ENCODE peak calls at places on chromosomes 13 and 19, in eight cellular contexts. A, D, U, T, H, S, O and P are unnamed samples.

GRCh38 chr19:50777830-50778303 is 7.6 kb downstream of the GPR32 start:
- DNase-seq in D (no peak), S (peak), O (no peak), H (no peak), A (no peak), U (peak), T (no peak), P (no peak)

GRCh38 chr13:39810091-39810877 is 154.8 kb downstream of the COG6 start:
- DNase-seq in D (no peak), A (no peak), T (no peak), U (peak), H (no peak), S (no peak), O (no peak), P (no peak)

GRCh38 chr19:48513289-48514122 is 1.9 kb upstream of the LMTK3 start:
- DNase-seq in O (no peak), S (peak), U (peak), A (no peak), T (peak), D (no peak), H (peak), P (peak)

GRCh38 chr19:48925240-48925843 is 8.2 kb upstream of the DHDH start:
- DNase-seq in D (no peak), T (no peak), H (peak), A (no peak), S (no peak), U (peak), O (no peak), P (no peak)

GRCh38 chr13:108326318-108326717 is 56.8 kb downstream of the TNFSF13B start:
- DNase-seq in H (no peak), O (no peak), T (no peak), D (no peak), U (no peak), S (no peak), A (no peak), P (peak)

GRCh38 chr13:40562975-40563349 is 103.5 kb downstream of the FOXO1 start:
- DNase-seq in D (no peak), T (peak), U (no peak), O (no peak), S (no peak), H (peak), A (no peak), P (peak)

GRCh38 chr19:8835446-8835845 is 3.3 kb downstream of the MBD3L1 start:
- DNase-seq in A (no peak), H (no peak), S (no peak), U (no peak), D (no peak), T (no peak), O (no peak), P (no peak)

GRCh38 chr13:24148414-24149305 is 11.9 kb upstream of the SPATA13 start:
- DNase-seq in O (no peak), D (peak), S (no peak), H (peak), U (peak), A (no peak), T (no peak), P (no peak)

GRCh38 chr13:38905861-38906260 is 84.8 kb downstream of the STOML3 start:
- DNase-seq in A (no peak), O (no peak), H (no peak), D (no peak), S (no peak), T (no peak), U (peak), P (no peak)

GRCh38 chr13:21616205-21616604 is 12.2 kb upstream of the MICU2 start:
- DNase-seq in H (no peak), S (no peak), T (no peak), U (no peak), A (no peak), O (no peak), D (no peak), P (no peak)

GRCh38 chr19:33387351-33388230 is 14.1 kb downstream of the CEBPG start:
- DNase-seq in D (peak), U (no peak), S (no peak), A (peak), H (no peak), T (peak), O (no peak), P (no peak)

GRCh38 chr13:48590141-48590863 is 57.4 kb upstream of the RCBTB2 start:
- DNase-seq in D (no peak), U (no peak), S (no peak), H (no peak), A (no peak), T (no peak), O (no peak), P (no peak)

GRCh38 chr13:40464991-40465390 is 201.4 kb downstream of the FOXO1 start:
- DNase-seq in T (no peak), O (no peak), S (no peak), U (peak), H (no peak), A (no peak), D (no peak), P (no peak)

GRCh38 chr19:28869459-28869858 is 343.5 kb downstream of the UQCRFS1 start:
- DNase-seq in U (no peak), D (no peak), A (no peak), H (no peak), S (no peak), T (no peak), O (no peak), P (peak)

GRCh38 chr13:80132741-80133601 is 208.0 kb downstream of the SPRY2 start:
- DNase-seq in A (peak), T (peak), U (peak), H (peak), D (no peak), S (peak), O (peak), P (no peak)

GRCh38 chr19:12983561-12984142 is 11.6 kb upstream of the NFIX start:
- DNase-seq in D (peak), H (peak), U (peak), T (peak), A (peak), O (peak), S (peak), P (peak)

GRCh38 chr13:37657134-37657533 is 58.6 kb upstream of the POSTN start:
- DNase-seq in A (no peak), H (peak), O (no peak), U (peak), S (no peak), D (no peak), T (no peak), P (no peak)

GRCh38 chr13:111875922-111876321 is 191.0 kb upstream of the SOX1 start:
- DNase-seq in A (no peak), H (no peak), T (no peak), D (no peak), O (peak), S (no peak), U (no peak), P (no peak)

GRCh38 chr19:9937001-9937411 is 691 bp upstream of the OLFM2 start:
- DNase-seq in D (no peak), S (no peak), O (no peak), H (no peak), U (no peak), T (no peak), A (no peak), P (no peak)

GRCh38 chr13:107518292-107518691 is 697.0 kb downstream of the LIG4 start:
- DNase-seq in O (no peak), H (peak), U (no peak), A (no peak), T (no peak), S (peak), D (no peak), P (no peak)

GRCh38 chr19:47109541-47110375 is 3.8 kb downstream of the ZC3H4 start:
- DNase-seq in U (peak), H (peak), T (no peak), O (no peak), A (no peak), D (no peak), S (no peak), P (peak)

GRCh38 chr19:11115042-11115441 is 25.8 kb downstream of the LDLR start:
- DNase-seq in U (no peak), D (no peak), O (no peak), T (no peak), H (no peak), A (no peak), S (no peak), P (no peak)

GRCh38 chr13:30832845-30833332 is 73.2 kb upstream of the MEDAG start:
- DNase-seq in S (peak), H (peak), O (no peak), A (peak), T (peak), U (peak), D (peak), P (peak)

GRCh38 chr19:4431808-4432674 is 25.6 kb downstream of the UBXN6 start:
- DNase-seq in O (no peak), D (no peak), T (no peak), A (no peak), S (no peak), H (no peak), U (no peak), P (peak)

GRCh38 chr13:76853481-76853880 is 32.7 kb downstream of the KCTD12 start:
- DNase-seq in H (peak), A (no peak), S (no peak), T (no peak), O (no peak), U (peak), D (no peak), P (no peak)

GRCh38 chr19:18097993-18098890 is 664 bp downstream of the MAST3 start:
- DNase-seq in S (no peak), D (no peak), U (no peak), H (no peak), T (no peak), A (no peak), O (no peak), P (peak)

GRCh38 chr13:113723400-113724015 is 35.5 kb upstream of the TMEM255B start:
- DNase-seq in U (no peak), D (no peak), A (no peak), H (no peak), O (no peak), S (no peak), T (no peak), P (no peak)

GRCh38 chr19:58582985-58583384 is 9.8 kb upstream of the MZF1 start:
- DNase-seq in T (no peak), S (no peak), A (no peak), O (no peak), U (no peak), H (no peak), D (peak), P (no peak)

GRCh38 chr13:40624338-40624737 is 42.1 kb downstream of the FOXO1 start:
- DNase-seq in A (no peak), H (peak), S (no peak), D (no peak), T (no peak), O (no peak), U (peak), P (no peak)

GRCh38 chr13:42807236-42807635 is 25.9 kb downstream of the FAM216B start:
- DNase-seq in T (no peak), D (no peak), O (no peak), H (no peak), A (no peak), U (no peak), S (no peak), P (peak)

GRCh38 chr19:38544569-38545315 is 73.0 kb downstream of the MAP4K1 start:
- DNase-seq in U (no peak), H (peak), A (no peak), S (no peak), O (no peak), D (no peak), T (no peak), P (no peak)

GRCh38 chr19:13234518-13234917 is 84.3 kb downstream of the IER2 start:
- DNase-seq in S (peak), U (no peak), O (no peak), H (peak), A (peak), D (no peak), T (peak), P (peak)

GRCh38 chr13:30745917-30746686 is 10.8 kb downstream of the ALOX5AP start:
- DNase-seq in S (no peak), O (no peak), T (no peak), D (no peak), H (peak), A (no peak), U (peak), P (no peak)

GRCh38 chr13:20231839-20232555 is at the start of gene GJB6:
- DNase-seq in S (peak), D (no peak), T (no peak), O (no peak), U (peak), H (no peak), A (no peak), P (no peak)

GRCh38 chr13:98174995-98175394 is 2.1 kb downstream of the RNF113B start:
- DNase-seq in U (no peak), H (peak), A (no peak), T (no peak), O (no peak), D (no peak), S (no peak), P (no peak)

GRCh38 chr13:45441633-45442032 is 23.1 kb upstream of the COG3 start:
- DNase-seq in T (no peak), S (no peak), D (no peak), U (peak), H (peak), A (no peak), O (no peak), P (peak)

GRCh38 chr13:50527612-50528509 is 315.6 kb downstream of the DLEU7 start:
- DNase-seq in D (no peak), T (no peak), U (peak), H (no peak), A (no peak), O (no peak), S (no peak), P (no peak)

GRCh38 chr13:50537029-50537428 is 306.5 kb downstream of the DLEU7 start:
- DNase-seq in A (no peak), O (no peak), D (no peak), S (no peak), T (no peak), H (no peak), U (peak), P (no peak)

GRCh38 chr13:50529154-50529882 is 314.2 kb downstream of the DLEU7 start:
- DNase-seq in O (peak), S (peak), U (peak), H (peak), A (peak), D (peak), T (peak), P (no peak)

GRCh38 chr13:50535050-50535449 is 308.4 kb downstream of the DLEU7 start:
- DNase-seq in U (no peak), A (no peak), H (no peak), S (no peak), O (no peak), D (no peak), T (no peak), P (no peak)

GRCh38 chr13:50531917-50532899 is 311.3 kb downstream of the DLEU7 start:
- DNase-seq in S (no peak), D (no peak), A (no peak), T (no peak), H (peak), O (no peak), U (no peak), P (no peak)
- TF ChIP-seq CTCF in S (peak), D (no peak), A (peak), T (peak), H (peak), O (peak), U (peak), P (peak)

DNA sequence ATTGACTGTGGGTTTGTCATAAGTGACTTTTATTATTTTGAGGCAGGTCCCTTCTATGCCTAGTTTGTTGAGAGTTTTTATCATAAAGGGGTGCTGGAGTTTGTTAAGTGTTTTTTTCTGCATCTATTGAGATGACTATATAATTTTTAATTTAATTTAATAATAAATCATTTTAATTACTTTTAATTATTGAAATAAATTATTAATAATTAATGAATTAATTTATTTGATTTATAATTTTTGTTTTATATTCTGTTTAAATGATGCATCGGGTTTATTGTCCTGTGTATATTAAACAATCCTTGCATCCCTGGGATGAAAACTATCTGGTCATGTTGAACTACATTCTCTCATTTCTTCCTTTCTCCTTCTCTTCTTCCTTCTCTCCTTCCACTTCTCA is 1352.2 kb upstream of the PRR20A start:
- DNase-seq in O (no peak), D (no peak), A (no peak), U (no peak), S (no peak), T (no peak), H (no peak), P (no peak)
- H3K4me3 ChIP-seq in O (no peak), D (no peak), A (no peak), U (no peak), S (no peak), T (no peak), H (no peak), P (no peak)

GRCh38 chr19:35748106-35749020 is at the start of gene LIN37:
- DNase-seq in D (peak), T (peak), U (peak), A (peak), O (peak), S (peak), H (peak), P (peak)
- TF ChIP-seq CTCF in D (peak), T (no peak), U (no peak), A (peak), O (no peak), S (no peak), H (no peak), P (no peak)

DNA sequence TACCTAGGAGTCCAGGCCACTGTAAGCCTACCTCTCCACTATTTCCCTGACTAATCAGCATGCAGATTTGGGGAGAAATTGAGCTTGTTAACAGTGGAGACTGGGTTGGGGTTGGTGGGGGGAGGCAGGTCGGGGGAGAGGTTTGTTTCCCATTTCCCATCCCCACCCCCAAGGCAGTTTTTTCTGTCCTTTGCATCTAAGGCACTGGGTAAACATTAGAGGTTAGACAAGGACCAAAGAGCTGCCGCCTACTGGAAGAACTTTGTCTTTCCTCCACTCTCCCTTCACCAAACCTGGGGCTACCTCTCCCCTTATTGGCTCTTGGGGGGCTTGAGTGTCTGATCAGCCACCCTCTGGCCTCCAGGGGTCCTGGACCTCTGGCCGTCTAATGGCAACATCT is 953 bp downstream of the KCNN4 start:
- DNase-seq in D (no peak), U (peak), H (no peak), A (no peak), O (no peak), T (no peak), S (no peak), P (peak)
- H3K4me3 ChIP-seq in D (peak), U (peak), H (no peak), A (no peak), O (peak), T (no peak), S (no peak), P (peak)

GRCh38 chr19:55578031-55578760 is 2.5 kb downstream of the ZNF579 start:
- DNase-seq in T (no peak), H (no peak), U (no peak), O (no peak), D (no peak), A (no peak), S (no peak), P (no peak)

GRCh38 chr19:55581145-55581827 is 638 bp upstream of the ZNF579 start:
- DNase-seq in D (no peak), H (no peak), T (no peak), S (no peak), U (no peak), O (no peak), A (no peak), P (no peak)

GRCh38 chr19:55578761-55579747 is 1.6 kb downstream of the ZNF579 start:
- DNase-seq in D (no peak), S (no peak), O (no peak), H (no peak), A (no peak), U (no peak), T (no peak), P (no peak)

GRCh38 chr19:55580628-55581144 is at the start of gene ZNF579:
- DNase-seq in T (peak), S (peak), U (peak), H (peak), A (peak), D (peak), O (peak), P (peak)

GRCh38 chr19:55579766-55580621 is 654 bp downstream of the ZNF579 start:
- DNase-seq in O (no peak), S (peak), D (no peak), U (peak), H (peak), A (no peak), T (peak), P (no peak)
- TF ChIP-seq CTCF in O (no peak), S (no peak), D (no peak), U (no peak), H (no peak), A (no peak), T (no peak), P (no peak)

DNA sequence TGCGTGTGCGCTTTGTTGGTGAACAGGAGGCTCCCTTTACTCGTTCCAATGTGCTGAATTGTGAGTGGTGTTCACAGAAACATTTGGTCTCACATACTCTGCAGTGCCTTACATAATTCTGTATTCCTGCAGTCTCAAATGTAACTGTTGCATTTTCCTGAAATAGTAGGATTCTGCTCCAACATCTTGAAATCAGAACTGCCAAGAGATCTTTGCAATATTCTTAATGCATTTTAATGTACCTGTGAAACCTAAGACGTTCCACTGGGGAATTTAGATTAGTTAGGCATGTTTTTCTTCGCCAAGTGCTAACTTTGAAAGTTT is 166.5 kb downstream of the SLC7A1 start:
- DNase-seq in D (no peak), U (no peak), A (no peak), T (no peak), H (no peak), S (no peak), O (no peak), P (no peak)
- H3K4me3 ChIP-seq in D (peak), U (no peak), A (peak), T (peak), H (no peak), S (peak), O (peak), P (no peak)

GRCh38 chr19:42178791-42179500 is 38.5 kb downstream of the DEDD2 start:
- DNase-seq in S (peak), T (no peak), A (no peak), O (no peak), U (no peak), D (no peak), H (no peak), P (peak)
- TF ChIP-seq CTCF in S (peak), T (no peak), A (no peak), O (no peak), U (peak), D (no peak), H (peak), P (peak)

GRCh38 chr19:45864629-45865082 is 530 bp downstream of the FOXA3 start:
- DNase-seq in D (no peak), T (no peak), O (no peak), A (no peak), H (no peak), S (no peak), U (no peak), P (no peak)
- H3K4me3 ChIP-seq in D (no peak), T (peak), O (peak), A (peak), H (no peak), S (peak), U (no peak), P (no peak)

DNA sequence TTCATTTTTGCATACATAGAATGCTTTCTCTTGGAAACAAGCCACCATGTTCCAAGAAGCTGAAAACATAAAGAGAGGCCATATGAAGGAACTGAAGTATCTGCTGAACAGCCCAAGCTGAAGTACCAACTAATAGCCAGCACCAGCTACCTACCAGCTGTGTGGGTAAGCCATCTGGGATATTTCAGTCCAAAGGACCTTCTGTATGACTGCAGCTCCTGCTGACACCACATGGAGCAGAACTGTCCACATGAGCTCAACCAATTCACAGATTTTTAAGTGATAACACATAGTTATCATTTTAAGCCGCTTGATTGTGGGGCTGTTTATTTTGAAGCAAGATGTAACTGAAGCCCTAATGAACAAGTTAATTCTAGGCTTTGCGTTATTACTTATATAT is 621.1 kb upstream of the KLHL1 start:
- DNase-seq in O (no peak), D (no peak), U (no peak), T (no peak), S (no peak), H (no peak), A (no peak), P (no peak)
- TF ChIP-seq CTCF in O (no peak), D (no peak), U (no peak), T (no peak), S (no peak), H (no peak), A (no peak), P (no peak)